ENCODE peak calls at places on chromosomes 6 and 20, in eight cellular contexts. One of them, this sample, is unnamed. For H3K4me1, the result is how much of the 10 kb centered on the place peaks cover.

GRCh38 chr6:163354779-163355431 is 59.6 kb upstream of the QKI start:
- DNase-seq in lung: no peak
- DNase-seq in transverse colon: no peak
- DNase-seq in ascending aorta: no peak
- DNase-seq in CD4-positive, CD25-positive, alpha-beta regulatory T cell: no peak
- DNase-seq in OCI-LY7: no peak
- DNase-seq in Peyer's patch: peak
- DNase-seq in CD8-positive, alpha-beta T cell: no peak
- DNase-seq in this sample: no peak

GRCh38 chr6:30821862-30822784 is 62.2 kb upstream of the DDR1 start:
- DNase-seq in OCI-LY7: peak
- DNase-seq in lung: no peak
- DNase-seq in CD4-positive, CD25-positive, alpha-beta regulatory T cell: peak
- DNase-seq in CD8-positive, alpha-beta T cell: no peak
- DNase-seq in transverse colon: no peak
- DNase-seq in ascending aorta: no peak
- DNase-seq in Peyer's patch: no peak
- DNase-seq in this sample: no peak

GRCh38 chr6:5078121-5078695 is 6.9 kb upstream of the PPP1R3G start:
- DNase-seq in CD8-positive, alpha-beta T cell: no peak
- DNase-seq in ascending aorta: no peak
- DNase-seq in CD4-positive, CD25-positive, alpha-beta regulatory T cell: no peak
- DNase-seq in OCI-LY7: peak
- DNase-seq in transverse colon: no peak
- DNase-seq in Peyer's patch: no peak
- DNase-seq in lung: no peak
- DNase-seq in this sample: no peak

GRCh38 chr6:37239950-37240713 is 17.4 kb upstream of the TBC1D22B start:
- DNase-seq in OCI-LY7: peak
- DNase-seq in CD4-positive, CD25-positive, alpha-beta regulatory T cell: peak
- DNase-seq in CD8-positive, alpha-beta T cell: peak
- DNase-seq in lung: peak
- DNase-seq in ascending aorta: peak
- DNase-seq in Peyer's patch: peak
- DNase-seq in transverse colon: peak
- DNase-seq in this sample: peak

GRCh38 chr6:85580104-85580877 is 13.4 kb downstream of the SNX14 start:
- DNase-seq in Peyer's patch: no peak
- DNase-seq in CD8-positive, alpha-beta T cell: no peak
- DNase-seq in ascending aorta: no peak
- DNase-seq in CD4-positive, CD25-positive, alpha-beta regulatory T cell: no peak
- DNase-seq in transverse colon: no peak
- DNase-seq in OCI-LY7: no peak
- DNase-seq in lung: no peak
- DNase-seq in this sample: no peak

GRCh38 chr20:41052742-41053419 is 24.3 kb downstream of the TOP1 start:
- DNase-seq in lung: no peak
- DNase-seq in CD4-positive, CD25-positive, alpha-beta regulatory T cell: no peak
- DNase-seq in CD8-positive, alpha-beta T cell: no peak
- DNase-seq in OCI-LY7: no peak
- DNase-seq in ascending aorta: no peak
- DNase-seq in Peyer's patch: no peak
- DNase-seq in transverse colon: peak
- DNase-seq in this sample: no peak

GRCh38 chr6:88376759-88377387 is 210.7 kb upstream of the CNR1 start:
- DNase-seq in CD4-positive, CD25-positive, alpha-beta regulatory T cell: no peak
- DNase-seq in ascending aorta: no peak
- DNase-seq in transverse colon: no peak
- DNase-seq in lung: no peak
- DNase-seq in Peyer's patch: no peak
- DNase-seq in OCI-LY7: no peak
- DNase-seq in CD8-positive, alpha-beta T cell: no peak
- DNase-seq in this sample: no peak

GRCh38 chr20:48531505-48531904 is 296.3 kb downstream of the PREX1 start:
- DNase-seq in Peyer's patch: no peak
- DNase-seq in OCI-LY7: no peak
- DNase-seq in ascending aorta: no peak
- DNase-seq in CD4-positive, CD25-positive, alpha-beta regulatory T cell: no peak
- DNase-seq in lung: no peak
- DNase-seq in transverse colon: no peak
- DNase-seq in CD8-positive, alpha-beta T cell: no peak
- DNase-seq in this sample: no peak

DNA sequence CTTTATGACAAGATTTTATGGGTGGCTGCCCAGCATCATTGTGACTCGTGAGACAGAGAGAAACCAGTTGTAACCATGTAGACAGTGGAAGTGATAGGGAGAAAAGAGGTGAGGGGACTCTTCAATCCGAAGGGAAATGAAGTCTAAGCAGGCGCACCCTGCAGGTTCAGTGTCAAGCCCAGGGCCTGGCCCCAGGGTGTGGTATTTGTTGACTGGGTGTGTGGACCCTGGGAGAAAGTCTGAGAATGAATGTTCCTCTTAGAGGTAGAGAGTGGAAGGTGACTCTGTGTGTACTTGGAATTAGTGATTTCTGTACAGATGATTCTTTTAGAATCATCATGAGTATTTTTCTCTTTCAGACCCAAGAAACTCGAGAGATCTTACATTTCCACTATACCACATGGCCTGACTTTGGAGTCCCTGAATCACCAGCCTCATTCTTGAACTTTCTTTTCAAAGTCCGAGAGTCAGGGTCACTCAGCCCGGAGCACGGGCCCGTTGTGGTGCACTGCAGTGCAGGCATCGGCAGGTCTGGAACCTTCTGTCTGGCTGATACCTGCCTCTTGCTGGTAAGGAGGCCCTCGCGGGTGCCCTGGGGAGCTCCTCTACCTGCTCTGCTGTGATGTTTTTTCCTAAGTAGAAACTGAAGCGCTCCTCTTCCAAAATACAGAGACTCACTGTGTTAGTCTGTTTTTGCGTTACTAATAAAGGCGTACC is 68.0 kb downstream of the PTPN1 start:
- DNase-seq in ascending aorta: no peak
- DNase-seq in transverse colon: peak
- DNase-seq in Peyer's patch: no peak
- DNase-seq in OCI-LY7: no peak
- DNase-seq in CD4-positive, CD25-positive, alpha-beta regulatory T cell: no peak
- DNase-seq in lung: no peak
- DNase-seq in CD8-positive, alpha-beta T cell: no peak
- DNase-seq in this sample: no peak
- H3K27ac ChIP-seq in ascending aorta: no peak
- H3K27ac ChIP-seq in transverse colon: peak
- H3K27ac ChIP-seq in Peyer's patch: no peak
- H3K27ac ChIP-seq in OCI-LY7: no peak
- H3K27ac ChIP-seq in CD4-positive, CD25-positive, alpha-beta regulatory T cell: no peak
- H3K27ac ChIP-seq in lung: no peak
- H3K27ac ChIP-seq in CD8-positive, alpha-beta T cell: no peak
- H3K27ac ChIP-seq in this sample: no peak

GRCh38 chr20:17871181-17871580 is 97.4 kb downstream of the SNX5 start:
- DNase-seq in CD8-positive, alpha-beta T cell: no peak
- DNase-seq in transverse colon: no peak
- DNase-seq in Peyer's patch: no peak
- DNase-seq in CD4-positive, CD25-positive, alpha-beta regulatory T cell: no peak
- DNase-seq in OCI-LY7: no peak
- DNase-seq in lung: no peak
- DNase-seq in ascending aorta: no peak
- DNase-seq in this sample: no peak

GRCh38 chr20:17868700-17869231 is 99.8 kb downstream of the SNX5 start:
- DNase-seq in OCI-LY7: no peak
- DNase-seq in transverse colon: peak
- DNase-seq in ascending aorta: no peak
- DNase-seq in CD4-positive, CD25-positive, alpha-beta regulatory T cell: no peak
- DNase-seq in CD8-positive, alpha-beta T cell: no peak
- DNase-seq in Peyer's patch: no peak
- DNase-seq in lung: no peak
- DNase-seq in this sample: no peak

GRCh38 chr20:17871861-17872260 is 96.7 kb downstream of the SNX5 start:
- DNase-seq in Peyer's patch: no peak
- DNase-seq in CD4-positive, CD25-positive, alpha-beta regulatory T cell: no peak
- DNase-seq in transverse colon: no peak
- DNase-seq in ascending aorta: no peak
- DNase-seq in CD8-positive, alpha-beta T cell: no peak
- DNase-seq in lung: no peak
- DNase-seq in OCI-LY7: peak
- DNase-seq in this sample: no peak

GRCh38 chr20:17869295-17869994 is 99.1 kb downstream of the SNX5 start:
- DNase-seq in OCI-LY7: no peak
- DNase-seq in CD8-positive, alpha-beta T cell: no peak
- DNase-seq in ascending aorta: no peak
- DNase-seq in lung: no peak
- DNase-seq in CD4-positive, CD25-positive, alpha-beta regulatory T cell: no peak
- DNase-seq in transverse colon: no peak
- DNase-seq in Peyer's patch: no peak
- DNase-seq in this sample: no peak

DNA sequence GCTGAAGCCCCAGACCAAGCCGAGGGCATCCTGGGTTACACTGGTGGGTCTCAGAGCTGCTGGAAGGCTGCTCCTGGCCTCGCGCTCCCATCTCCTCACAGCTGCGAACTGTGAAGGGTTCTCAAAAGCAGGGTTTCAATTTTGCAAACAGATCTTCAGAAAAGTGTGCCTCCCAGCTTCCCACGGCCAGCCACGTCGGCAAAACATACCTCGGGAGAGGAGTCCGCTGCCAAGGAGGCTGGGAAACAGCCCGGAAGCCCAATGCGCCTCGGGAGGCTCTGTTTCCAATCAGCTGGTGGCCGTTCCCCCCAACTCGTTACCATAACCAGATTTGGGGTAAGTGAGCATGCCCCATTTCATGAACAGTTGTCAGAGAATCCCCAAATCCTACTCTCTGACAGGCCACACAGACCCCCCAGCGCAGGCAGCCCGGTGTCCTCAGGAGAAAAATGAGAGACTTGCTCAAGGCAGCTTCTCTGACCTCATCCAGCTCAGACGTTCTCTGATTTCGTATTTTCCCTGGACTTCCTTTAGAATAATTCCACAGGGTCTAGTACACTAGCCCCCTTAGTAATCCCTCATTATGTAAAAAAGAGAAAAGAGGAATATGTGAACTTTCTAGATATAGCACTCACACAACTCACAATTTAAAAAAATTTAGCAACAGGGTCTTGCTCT is 98.4 kb downstream of the SNX5 start:
- DNase-seq in OCI-LY7: no peak
- DNase-seq in lung: no peak
- DNase-seq in CD8-positive, alpha-beta T cell: no peak
- DNase-seq in Peyer's patch: no peak
- DNase-seq in transverse colon: no peak
- DNase-seq in CD4-positive, CD25-positive, alpha-beta regulatory T cell: no peak
- DNase-seq in ascending aorta: no peak
- DNase-seq in this sample: no peak
- H3K4me3 ChIP-seq in OCI-LY7: no peak
- H3K4me3 ChIP-seq in lung: no peak
- H3K4me3 ChIP-seq in CD8-positive, alpha-beta T cell: no peak
- H3K4me3 ChIP-seq in Peyer's patch: no peak
- H3K4me3 ChIP-seq in transverse colon: no peak
- H3K4me3 ChIP-seq in CD4-positive, CD25-positive, alpha-beta regulatory T cell: no peak
- H3K4me3 ChIP-seq in ascending aorta: no peak
- H3K4me3 ChIP-seq in this sample: no peak

GRCh38 chr6:108596947-108597346 is 36.2 kb downstream of the FOXO3 start:
- DNase-seq in lung: no peak
- DNase-seq in OCI-LY7: peak
- DNase-seq in ascending aorta: no peak
- DNase-seq in transverse colon: no peak
- DNase-seq in Peyer's patch: no peak
- DNase-seq in CD4-positive, CD25-positive, alpha-beta regulatory T cell: no peak
- DNase-seq in CD8-positive, alpha-beta T cell: no peak
- DNase-seq in this sample: no peak
- H3K4me1 ChIP-seq in lung: under half
- H3K4me1 ChIP-seq in OCI-LY7: half or more
- H3K4me1 ChIP-seq in ascending aorta: half or more
- H3K4me1 ChIP-seq in transverse colon: half or more
- H3K4me1 ChIP-seq in Peyer's patch: under half
- H3K4me1 ChIP-seq in CD4-positive, CD25-positive, alpha-beta regulatory T cell: under half
- H3K4me1 ChIP-seq in CD8-positive, alpha-beta T cell: under half
- H3K4me1 ChIP-seq in this sample: under half

GRCh38 chr6:113258771-113259170 is 598.4 kb upstream of the MARCKS start:
- DNase-seq in lung: no peak
- DNase-seq in OCI-LY7: no peak
- DNase-seq in Peyer's patch: no peak
- DNase-seq in ascending aorta: no peak
- DNase-seq in CD4-positive, CD25-positive, alpha-beta regulatory T cell: no peak
- DNase-seq in CD8-positive, alpha-beta T cell: no peak
- DNase-seq in transverse colon: no peak
- DNase-seq in this sample: no peak
- H3K27ac ChIP-seq in lung: no peak
- H3K27ac ChIP-seq in OCI-LY7: no peak
- H3K27ac ChIP-seq in Peyer's patch: no peak
- H3K27ac ChIP-seq in ascending aorta: no peak
- H3K27ac ChIP-seq in CD4-positive, CD25-positive, alpha-beta regulatory T cell: no peak
- H3K27ac ChIP-seq in CD8-positive, alpha-beta T cell: no peak
- H3K27ac ChIP-seq in transverse colon: no peak
- H3K27ac ChIP-seq in this sample: no peak

GRCh38 chr6:72376736-72377135 is 245.1 kb upstream of the KCNQ5 start:
- DNase-seq in Peyer's patch: no peak
- DNase-seq in CD4-positive, CD25-positive, alpha-beta regulatory T cell: no peak
- DNase-seq in lung: no peak
- DNase-seq in transverse colon: no peak
- DNase-seq in OCI-LY7: no peak
- DNase-seq in CD8-positive, alpha-beta T cell: no peak
- DNase-seq in ascending aorta: no peak
- DNase-seq in this sample: no peak
- H3K4me3 ChIP-seq in Peyer's patch: no peak
- H3K4me3 ChIP-seq in CD4-positive, CD25-positive, alpha-beta regulatory T cell: no peak
- H3K4me3 ChIP-seq in lung: no peak
- H3K4me3 ChIP-seq in transverse colon: no peak
- H3K4me3 ChIP-seq in OCI-LY7: no peak
- H3K4me3 ChIP-seq in CD8-positive, alpha-beta T cell: no peak
- H3K4me3 ChIP-seq in ascending aorta: no peak
- H3K4me3 ChIP-seq in this sample: no peak

This sample was measured in effector memory CD4-positive, alpha-beta T cell.